ENCODE peak calls at places on chromosomes 16 and 17, in four cellular contexts. One of them, this sample, is unnamed.

GRCh38 chr16:84599528-84600202 is 18.2 kb downstream of the COTL1 start:
- DNase-seq in A549: no peak
- DNase-seq in K562: no peak
- DNase-seq in HepG2: peak; percentile 95
- DNase-seq in this sample: peak; percentile 98

GRCh38 chr16:66695935-66696668 is 441 bp downstream of the CMTM4 start:
- DNase-seq in A549: peak; percentile 36
- DNase-seq in K562: peak; percentile 74
- DNase-seq in HepG2: no peak
- DNase-seq in this sample: no peak

GRCh38 chr16:50268352-50268751 is 2.0 kb downstream of the ADCY7 start:
- DNase-seq in A549: no peak
- DNase-seq in K562: no peak
- DNase-seq in HepG2: peak; percentile 47
- DNase-seq in this sample: no peak

GRCh38 chr17:43875476-43876147 is 28.6 kb downstream of the CD300LG start:
- DNase-seq in A549: no peak
- DNase-seq in K562: no peak
- DNase-seq in HepG2: no peak
- DNase-seq in this sample: no peak

GRCh38 chr16:2425825-2426430 is 3.3 kb upstream of the CCNF start:
- DNase-seq in A549: no peak
- DNase-seq in K562: no peak
- DNase-seq in HepG2: no peak
- DNase-seq in this sample: no peak

GRCh38 chr17:4584835-4585187 is 482 bp downstream of the SMTNL2 start:
- DNase-seq in A549: no peak
- DNase-seq in K562: no peak
- DNase-seq in HepG2: no peak
- DNase-seq in this sample: no peak

GRCh38 chr16:67170168-67170947 is at the start of gene NOL3:
- DNase-seq in A549: peak; percentile 89
- DNase-seq in K562: peak; percentile 91
- DNase-seq in HepG2: peak; percentile 87
- DNase-seq in this sample: peak; percentile 71

GRCh38 chr16:83271123-83271522 is 536.7 kb upstream of the HSBP1 start:
- DNase-seq in A549: no peak
- DNase-seq in K562: no peak
- DNase-seq in HepG2: no peak
- DNase-seq in this sample: no peak

GRCh38 chr17:32927724-32928526 is at the start of gene TMEM98:
- DNase-seq in A549: no peak
- DNase-seq in K562: peak; percentile 82
- DNase-seq in HepG2: no peak
- DNase-seq in this sample: no peak

GRCh38 chr17:30369995-30370394 is 8.7 kb upstream of the CPD start:
- DNase-seq in A549: no peak
- DNase-seq in K562: no peak
- DNase-seq in HepG2: no peak
- DNase-seq in this sample: no peak

GRCh38 chr17:56125830-56126819 is 27.1 kb upstream of the ANKFN1 start:
- DNase-seq in A549: no peak
- DNase-seq in K562: peak; percentile 11
- DNase-seq in HepG2: peak; percentile 27
- DNase-seq in this sample: peak; percentile 71

GRCh38 chr16:19227643-19228042 is 57.9 kb upstream of the CLEC19A start:
- DNase-seq in A549: no peak
- DNase-seq in K562: no peak
- DNase-seq in HepG2: no peak
- DNase-seq in this sample: no peak

GRCh38 chr17:65039349-65039988 is 17.1 kb downstream of the GNA13 start:
- DNase-seq in A549: no peak
- DNase-seq in K562: no peak
- DNase-seq in HepG2: no peak
- DNase-seq in this sample: no peak

GRCh38 chr16:23025692-23026305 is 123.5 kb downstream of the USP31 start:
- DNase-seq in A549: no peak
- DNase-seq in K562: no peak
- DNase-seq in HepG2: no peak
- DNase-seq in this sample: no peak

GRCh38 chr16:81566245-81567007 is 121.8 kb downstream of the CMIP start:
- DNase-seq in A549: no peak
- DNase-seq in K562: no peak
- DNase-seq in HepG2: no peak
- DNase-seq in this sample: no peak

GRCh38 chr17:8125196-8125946 is 1.5 kb upstream of the HES7 start:
- DNase-seq in A549: peak; percentile 84
- DNase-seq in K562: peak; percentile 75
- DNase-seq in HepG2: peak; percentile 64
- DNase-seq in this sample: peak; percentile 67

GRCh38 chr17:75144816-75145511 is 9.3 kb downstream of the JPT1 start:
- DNase-seq in A549: no peak
- DNase-seq in K562: no peak
- DNase-seq in HepG2: no peak
- DNase-seq in this sample: no peak

GRCh38 chr17:58412910-58413630 is 4.3 kb downstream of the RNF43 start:
- DNase-seq in A549: no peak
- DNase-seq in K562: peak; percentile 19
- DNase-seq in HepG2: peak; percentile 84
- DNase-seq in this sample: peak; percentile 24

GRCh38 chr17:54900457-54901229 is at the start of gene TOM1L1:
- DNase-seq in A549: peak; percentile 89
- DNase-seq in K562: peak; percentile 83
- DNase-seq in HepG2: peak; percentile 87
- DNase-seq in this sample: no peak

GRCh38 chr17:21162394-21162775 is 35.6 kb downstream of the DHRS7B start:
- DNase-seq in A549: no peak
- DNase-seq in K562: no peak
- DNase-seq in HepG2: no peak
- DNase-seq in this sample: no peak

GRCh38 chr16:177394-177822 is 928 bp downstream of the HBA1 start:
- DNase-seq in A549: no peak
- DNase-seq in K562: peak; percentile 23
- DNase-seq in HepG2: no peak
- DNase-seq in this sample: no peak
- TF ChIP-seq MYC in A549: no peak
- TF ChIP-seq MYC in K562: no peak
- TF ChIP-seq MYC in HepG2: no peak
- TF ChIP-seq MYC in this sample: no peak

GRCh38 chr17:67200727-67201301 is 44.2 kb downstream of the HELZ start:
- DNase-seq in A549: peak; percentile 58
- DNase-seq in K562: peak; percentile 42
- DNase-seq in HepG2: peak; percentile 53
- DNase-seq in this sample: peak; percentile 14
- TF ChIP-seq CTCF in A549: peak; percentile 33
- TF ChIP-seq CTCF in K562: peak; percentile 62
- TF ChIP-seq CTCF in HepG2: peak; percentile 47
- TF ChIP-seq CTCF in this sample: peak; percentile 43

GRCh38 chr16:12341423-12341822 is 364.9 kb downstream of the SNX29 start:
- DNase-seq in A549: no peak
- DNase-seq in K562: no peak
- DNase-seq in HepG2: peak; percentile 68
- DNase-seq in this sample: no peak

GRCh38 chr16:12341966-12342365 is 365.4 kb downstream of the SNX29 start:
- DNase-seq in A549: no peak
- DNase-seq in K562: no peak
- DNase-seq in HepG2: no peak
- DNase-seq in this sample: no peak

GRCh38 chr16:12337776-12338655 is 361.5 kb downstream of the SNX29 start:
- DNase-seq in A549: no peak
- DNase-seq in K562: no peak
- DNase-seq in HepG2: no peak
- DNase-seq in this sample: no peak

GRCh38 chr16:12340151-12340733 is 363.7 kb downstream of the SNX29 start:
- DNase-seq in A549: peak; percentile 31
- DNase-seq in K562: peak; percentile 58
- DNase-seq in HepG2: peak; percentile 74
- DNase-seq in this sample: no peak

GRCh38 chr16:12339686-12340085 is 363.2 kb downstream of the SNX29 start:
- DNase-seq in A549: no peak
- DNase-seq in K562: no peak
- DNase-seq in HepG2: no peak
- DNase-seq in this sample: no peak
- TF ChIP-seq MYC in A549: no peak
- TF ChIP-seq MYC in K562: no peak
- TF ChIP-seq MYC in HepG2: no peak
- TF ChIP-seq MYC in this sample: no peak

GRCh38 chr16:85607331-85607765 is 5.8 kb upstream of the GSE1 start:
- DNase-seq in A549: no peak
- DNase-seq in K562: peak; percentile 49
- DNase-seq in HepG2: no peak
- DNase-seq in this sample: peak; percentile 41
- TF ChIP-seq CTCF in A549: no peak
- TF ChIP-seq CTCF in K562: peak; percentile 22
- TF ChIP-seq CTCF in HepG2: no peak
- TF ChIP-seq CTCF in this sample: no peak

GRCh38 chr17:79400989-79401703 is 209.7 kb downstream of the RBFOX3 start:
- DNase-seq in A549: peak; percentile 94
- DNase-seq in K562: peak; percentile 95
- DNase-seq in HepG2: peak; percentile 52
- DNase-seq in this sample: peak; percentile 53
- TF ChIP-seq MYC in A549: peak; percentile 80
- TF ChIP-seq MYC in K562: peak; percentile 73
- TF ChIP-seq MYC in HepG2: peak; percentile 51
- TF ChIP-seq MYC in this sample: peak; percentile 28

GRCh38 chr17:9332164-9332527 is 243.5 kb downstream of the STX8 start:
- DNase-seq in A549: no peak
- DNase-seq in K562: no peak
- DNase-seq in HepG2: no peak
- DNase-seq in this sample: no peak
- TF ChIP-seq CTCF in A549: no peak
- TF ChIP-seq CTCF in K562: no peak
- TF ChIP-seq CTCF in HepG2: no peak
- TF ChIP-seq CTCF in this sample: no peak

DNA sequence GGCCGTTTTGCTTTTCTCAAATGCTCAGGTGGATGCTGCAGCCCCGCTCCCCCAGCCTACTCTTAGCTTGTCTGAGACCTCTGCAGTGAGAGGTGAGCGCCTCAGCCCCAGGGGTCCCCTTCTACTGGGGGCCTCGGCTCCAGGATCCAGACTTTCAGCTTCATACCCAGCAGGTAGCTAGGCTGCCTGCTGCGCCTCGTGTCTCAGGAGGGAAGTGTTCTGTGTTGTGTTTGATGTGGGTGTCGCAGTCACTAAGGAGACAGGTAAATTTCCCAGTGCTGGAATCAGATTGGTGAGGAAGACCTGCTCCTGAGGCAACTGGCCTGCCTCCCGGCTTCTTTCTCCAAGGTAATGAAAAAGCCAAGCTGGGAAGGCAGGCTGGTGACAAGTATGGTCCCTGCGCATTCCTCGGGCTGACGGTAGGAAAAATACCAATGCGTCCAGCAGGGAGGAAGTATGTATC is 604.0 kb upstream of the SALL1 start:
- DNase-seq in A549: no peak
- DNase-seq in K562: no peak
- DNase-seq in HepG2: no peak
- DNase-seq in this sample: no peak
- TF ChIP-seq MYC in A549: no peak
- TF ChIP-seq MYC in K562: no peak
- TF ChIP-seq MYC in HepG2: no peak
- TF ChIP-seq MYC in this sample: no peak

DNA sequence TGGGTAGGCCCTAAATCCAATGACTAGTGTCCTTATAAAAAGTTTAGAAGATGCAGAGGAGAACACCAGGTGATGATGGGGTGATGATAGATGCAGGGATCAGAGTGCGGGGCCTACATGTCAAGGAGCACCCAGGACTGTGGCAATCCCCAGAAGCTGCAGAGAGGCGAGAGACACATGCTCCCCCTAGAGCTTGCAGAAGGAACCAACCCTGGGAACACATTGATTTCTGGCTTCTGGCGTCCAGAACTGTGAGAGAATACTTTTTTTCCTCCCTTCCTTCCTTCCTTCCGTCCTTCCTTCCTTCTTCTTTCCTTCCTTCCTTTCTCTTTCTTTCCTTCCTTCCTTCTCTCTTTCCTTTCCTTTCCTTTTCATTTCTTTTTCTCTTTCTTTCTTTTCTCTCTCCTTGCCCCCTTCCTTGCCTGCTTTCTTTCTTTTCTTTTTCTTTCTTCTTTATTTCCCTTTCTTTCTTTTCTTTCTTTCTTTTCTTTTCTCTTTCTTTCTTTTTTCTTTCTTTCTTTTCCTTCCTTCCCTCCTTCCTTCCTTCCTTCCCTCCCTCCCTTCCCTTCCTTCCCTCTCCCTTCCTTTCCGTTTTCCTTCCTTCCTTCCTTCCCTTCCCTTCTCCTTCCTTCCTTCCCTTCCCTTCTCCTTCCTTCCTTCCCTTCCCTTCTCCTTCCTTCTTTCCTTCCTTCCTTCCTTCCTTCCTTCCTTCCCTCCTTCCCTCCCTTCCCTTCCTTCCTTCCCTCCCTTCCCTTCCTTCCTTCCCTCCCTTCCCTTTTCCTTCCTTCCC is 134.3 kb downstream of the HAPSTR1 start:
- DNase-seq in A549: no peak
- DNase-seq in K562: peak; percentile 21
- DNase-seq in HepG2: peak; percentile 59
- DNase-seq in this sample: peak; percentile 49
- TF ChIP-seq CTCF in A549: peak; percentile 11
- TF ChIP-seq CTCF in K562: peak; percentile 61
- TF ChIP-seq CTCF in HepG2: peak; percentile 75
- TF ChIP-seq CTCF in this sample: peak; percentile 68

GRCh38 chr16:74841469-74841868 is 66.8 kb upstream of the FA2H start:
- DNase-seq in A549: no peak
- DNase-seq in K562: no peak
- DNase-seq in HepG2: no peak
- DNase-seq in this sample: no peak

GRCh38 chr16:74830646-74831045 is 56.0 kb upstream of the FA2H start:
- DNase-seq in A549: no peak
- DNase-seq in K562: no peak
- DNase-seq in HepG2: no peak
- DNase-seq in this sample: no peak

GRCh38 chr16:74837056-74837455 is 62.4 kb upstream of the FA2H start:
- DNase-seq in A549: no peak
- DNase-seq in K562: no peak
- DNase-seq in HepG2: no peak
- DNase-seq in this sample: no peak

GRCh38 chr16:74832228-74832627 is 57.6 kb upstream of the FA2H start:
- DNase-seq in A549: no peak
- DNase-seq in K562: no peak
- DNase-seq in HepG2: no peak
- DNase-seq in this sample: no peak

DNA sequence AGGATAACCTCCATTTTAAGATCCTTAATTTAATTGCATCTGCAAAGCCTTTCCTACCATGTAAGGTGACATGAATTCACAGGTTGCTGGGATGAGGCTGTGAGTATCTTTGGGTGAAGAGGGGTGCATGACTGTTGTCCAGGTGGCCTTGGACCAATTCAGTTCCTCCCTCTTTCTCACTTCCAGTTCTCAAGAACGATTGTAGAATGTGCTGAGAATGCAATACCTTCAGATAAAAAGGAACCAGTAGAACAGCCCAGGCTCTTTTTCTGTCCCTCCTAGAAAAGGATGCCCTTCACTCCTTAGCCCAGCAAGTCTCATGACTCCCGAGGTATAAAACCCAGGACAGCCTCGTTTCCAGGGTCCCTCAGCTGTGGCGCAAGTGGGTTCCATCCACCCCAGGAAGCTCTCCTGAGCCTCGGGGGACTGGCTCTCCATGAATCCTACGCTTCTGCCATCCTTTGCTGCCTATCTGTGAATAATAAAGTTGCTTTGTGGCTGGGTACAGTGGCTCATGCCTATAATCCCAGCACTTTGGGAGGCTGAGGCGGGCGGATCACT is 61.6 kb upstream of the FA2H start:
- DNase-seq in A549: no peak
- DNase-seq in K562: no peak
- DNase-seq in HepG2: no peak
- DNase-seq in this sample: no peak
- TF ChIP-seq MYC in A549: no peak
- TF ChIP-seq MYC in K562: no peak
- TF ChIP-seq MYC in HepG2: no peak
- TF ChIP-seq MYC in this sample: no peak